ENCODE peak calls at places on chromosomes 11 and 22, in six cellular contexts. One of them, this sample, is unnamed.

GRCh38 chr11:62418136-62418535 is 697 bp upstream of the SCGB1A1 start:
- DNase-seq in A549: no peak
- DNase-seq in GM12891: no peak
- DNase-seq in Peyer's patch: no peak
- DNase-seq in sigmoid colon: no peak
- DNase-seq in IMR-90: no peak
- DNase-seq in this sample: no peak

GRCh38 chr11:68525930-68526329 is 65.4 kb downstream of the PPP6R3 start:
- DNase-seq in A549: no peak
- DNase-seq in GM12891: no peak
- DNase-seq in Peyer's patch: no peak
- DNase-seq in sigmoid colon: no peak
- DNase-seq in IMR-90: peak
- DNase-seq in this sample: no peak

GRCh38 chr22:48838846-48839730 is 988.6 kb downstream of the BRD1 start:
- DNase-seq in A549: no peak
- DNase-seq in GM12891: no peak
- DNase-seq in Peyer's patch: no peak
- DNase-seq in sigmoid colon: no peak
- DNase-seq in IMR-90: no peak
- DNase-seq in this sample: no peak

GRCh38 chr22:45036154-45036553 is 26.3 kb upstream of the PHF21B start:
- DNase-seq in A549: no peak
- DNase-seq in GM12891: no peak
- DNase-seq in Peyer's patch: no peak
- DNase-seq in sigmoid colon: no peak
- DNase-seq in IMR-90: peak
- DNase-seq in this sample: no peak

GRCh38 chr11:68503792-68504191 is 43.2 kb downstream of the PPP6R3 start:
- DNase-seq in A549: no peak
- DNase-seq in GM12891: no peak
- DNase-seq in Peyer's patch: no peak
- DNase-seq in sigmoid colon: no peak
- DNase-seq in IMR-90: no peak
- DNase-seq in this sample: no peak

GRCh38 chr11:46489668-46490560 is 98.3 kb upstream of the CHRM4 start:
- DNase-seq in A549: peak
- DNase-seq in GM12891: no peak
- DNase-seq in Peyer's patch: no peak
- DNase-seq in sigmoid colon: no peak
- DNase-seq in IMR-90: peak
- DNase-seq in this sample: no peak

GRCh38 chr11:134949716-134950115 is 537.7 kb upstream of the B3GAT1 start:
- DNase-seq in A549: no peak
- DNase-seq in GM12891: no peak
- DNase-seq in Peyer's patch: no peak
- DNase-seq in sigmoid colon: no peak
- DNase-seq in IMR-90: peak
- DNase-seq in this sample: no peak

GRCh38 chr22:30445438-30445936 is 19.9 kb downstream of the MTFP1 start:
- DNase-seq in A549: no peak
- DNase-seq in GM12891: no peak
- DNase-seq in Peyer's patch: no peak
- DNase-seq in sigmoid colon: no peak
- DNase-seq in IMR-90: peak
- DNase-seq in this sample: no peak

GRCh38 chr11:121104223-121104831 is 3.3 kb downstream of the TECTA start:
- DNase-seq in A549: no peak
- DNase-seq in GM12891: no peak
- DNase-seq in Peyer's patch: no peak
- DNase-seq in sigmoid colon: peak
- DNase-seq in IMR-90: no peak
- DNase-seq in this sample: no peak

GRCh38 chr11:1754376-1755150 is 4.2 kb upstream of the IFITM10 start:
- DNase-seq in A549: no peak
- DNase-seq in GM12891: no peak
- DNase-seq in Peyer's patch: no peak
- DNase-seq in sigmoid colon: no peak
- DNase-seq in IMR-90: no peak
- DNase-seq in this sample: no peak

GRCh38 chr11:114056409-114056808 is 3.1 kb upstream of the ZBTB16 start:
- DNase-seq in A549: no peak
- DNase-seq in GM12891: no peak
- DNase-seq in Peyer's patch: no peak
- DNase-seq in sigmoid colon: no peak
- DNase-seq in IMR-90: no peak
- DNase-seq in this sample: no peak

GRCh38 chr22:43852605-43853327 is 9.5 kb downstream of the SULT4A1 start:
- DNase-seq in A549: no peak
- DNase-seq in GM12891: no peak
- DNase-seq in Peyer's patch: no peak
- DNase-seq in sigmoid colon: peak
- DNase-seq in IMR-90: no peak
- DNase-seq in this sample: no peak

GRCh38 chr22:41446639-41447434 is at the start of gene TOB2:
- DNase-seq in A549: peak
- DNase-seq in GM12891: peak
- DNase-seq in Peyer's patch: peak
- DNase-seq in sigmoid colon: peak
- DNase-seq in IMR-90: peak
- DNase-seq in this sample: peak

GRCh38 chr11:131770801-131771200 is 400.4 kb downstream of the NTM start:
- DNase-seq in A549: no peak
- DNase-seq in GM12891: no peak
- DNase-seq in Peyer's patch: no peak
- DNase-seq in sigmoid colon: no peak
- DNase-seq in IMR-90: peak
- DNase-seq in this sample: no peak

GRCh38 chr11:109993786-109994185 is 99.4 kb upstream of the ZC3H12C start:
- DNase-seq in A549: no peak
- DNase-seq in GM12891: no peak
- DNase-seq in Peyer's patch: no peak
- DNase-seq in sigmoid colon: no peak
- DNase-seq in IMR-90: peak
- DNase-seq in this sample: no peak

GRCh38 chr22:48663297-48663696 is 1164.4 kb downstream of the BRD1 start:
- DNase-seq in A549: peak
- DNase-seq in GM12891: no peak
- DNase-seq in Peyer's patch: no peak
- DNase-seq in sigmoid colon: no peak
- DNase-seq in IMR-90: no peak
- DNase-seq in this sample: no peak

DNA sequence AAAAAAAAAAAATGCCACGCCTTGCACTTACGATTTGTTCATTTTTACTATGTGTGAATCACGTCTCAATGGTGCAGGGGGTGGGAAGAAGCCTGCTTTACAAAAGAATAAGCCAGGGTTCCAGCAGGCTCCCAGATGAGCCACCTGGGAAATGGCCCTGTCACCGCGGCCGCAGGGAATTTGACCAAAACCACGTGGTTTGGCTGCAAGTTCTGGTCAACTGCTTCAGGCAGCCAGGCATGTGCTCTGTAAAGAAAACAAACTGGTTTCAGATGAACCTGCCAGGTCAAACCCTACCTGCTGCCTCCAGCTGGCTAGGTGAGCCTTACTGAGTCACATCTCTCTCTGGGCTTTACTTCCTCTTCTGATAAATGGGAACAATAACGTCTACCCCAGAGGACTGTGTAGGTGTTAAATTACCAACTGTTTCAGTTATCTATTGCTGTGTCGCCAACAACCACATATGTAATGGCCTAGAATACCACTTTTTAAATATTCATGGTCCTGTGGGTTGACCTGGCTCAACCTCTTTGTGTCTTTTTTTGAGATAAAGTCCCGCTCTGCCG is 30.5 kb upstream of the GCAT start:
- DNase-seq in A549: no peak
- DNase-seq in GM12891: peak
- DNase-seq in Peyer's patch: peak
- DNase-seq in sigmoid colon: peak
- DNase-seq in IMR-90: peak
- DNase-seq in this sample: peak
- TF ChIP-seq POLR2A in A549: no peak
- TF ChIP-seq POLR2A in GM12891: no peak
- TF ChIP-seq POLR2A in Peyer's patch: no peak
- TF ChIP-seq POLR2A in sigmoid colon: no peak
- TF ChIP-seq POLR2A in IMR-90: no peak
- TF ChIP-seq POLR2A in this sample: no peak

DNA sequence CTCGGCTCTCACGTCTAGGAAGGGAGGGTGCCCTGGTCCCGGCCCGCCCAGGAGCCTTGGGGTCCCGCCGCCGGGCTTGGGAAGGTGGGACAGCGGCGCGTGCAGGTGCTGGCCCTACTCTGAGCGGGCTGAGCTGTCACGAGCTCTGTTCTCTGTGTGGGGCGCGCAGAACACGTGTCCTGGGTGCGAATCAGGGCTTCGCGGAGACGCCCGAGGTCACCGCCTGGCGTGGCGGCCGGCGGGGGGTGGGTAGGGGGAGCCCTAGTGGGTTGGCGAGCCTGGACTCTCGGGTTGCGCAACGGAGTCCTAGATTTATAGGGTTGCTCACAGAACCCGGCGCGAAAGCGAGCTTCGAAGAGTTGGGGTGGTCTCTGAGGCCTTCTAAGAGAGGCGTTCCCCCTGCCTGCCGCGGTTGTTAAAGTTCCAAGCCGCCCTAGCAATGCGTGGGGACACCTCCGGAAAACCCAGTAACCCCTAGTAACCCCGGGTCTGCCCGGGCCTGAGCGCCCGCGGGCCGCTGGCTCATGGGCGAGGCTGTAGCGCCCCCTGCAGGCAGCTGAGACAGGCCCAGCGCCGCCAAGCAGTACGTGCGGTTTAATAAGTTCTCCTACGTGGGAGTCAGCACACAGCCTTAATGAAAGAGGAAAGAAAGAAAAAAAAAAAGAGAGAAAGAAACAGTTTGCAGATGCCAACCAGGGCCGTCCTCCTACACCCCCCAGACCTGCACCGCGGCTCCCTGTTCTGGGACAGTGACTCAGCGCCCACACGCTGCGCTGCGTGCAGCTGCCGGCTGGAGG is 2.7 kb downstream of the ADM start:
- DNase-seq in A549: peak
- DNase-seq in GM12891: peak
- DNase-seq in Peyer's patch: peak
- DNase-seq in sigmoid colon: peak
- DNase-seq in IMR-90: peak
- DNase-seq in this sample: peak
- TF ChIP-seq POLR2A in A549: peak
- TF ChIP-seq POLR2A in GM12891: no peak
- TF ChIP-seq POLR2A in Peyer's patch: no peak
- TF ChIP-seq POLR2A in sigmoid colon: no peak
- TF ChIP-seq POLR2A in IMR-90: peak
- TF ChIP-seq POLR2A in this sample: no peak

GRCh38 chr22:23696326-23696851 is 5.6 kb downstream of the RGL4 start:
- DNase-seq in A549: no peak
- DNase-seq in GM12891: peak
- DNase-seq in Peyer's patch: peak
- DNase-seq in sigmoid colon: no peak
- DNase-seq in IMR-90: peak
- DNase-seq in this sample: peak
- TF ChIP-seq POLR2A in A549: no peak
- TF ChIP-seq POLR2A in GM12891: peak
- TF ChIP-seq POLR2A in Peyer's patch: no peak
- TF ChIP-seq POLR2A in sigmoid colon: no peak
- TF ChIP-seq POLR2A in IMR-90: no peak
- TF ChIP-seq POLR2A in this sample: peak

GRCh38 chr11:64605656-64606585 is 14.9 kb downstream of the SLC22A12 start:
- DNase-seq in A549: no peak
- DNase-seq in GM12891: no peak
- DNase-seq in Peyer's patch: no peak
- DNase-seq in sigmoid colon: no peak
- DNase-seq in IMR-90: no peak
- DNase-seq in this sample: no peak
- TF ChIP-seq POLR2A in A549: no peak
- TF ChIP-seq POLR2A in GM12891: no peak
- TF ChIP-seq POLR2A in Peyer's patch: no peak
- TF ChIP-seq POLR2A in sigmoid colon: no peak
- TF ChIP-seq POLR2A in IMR-90: no peak
- TF ChIP-seq POLR2A in this sample: no peak

GRCh38 chr22:18983120-18983651 is 47.1 kb upstream of the PRODH start:
- DNase-seq in A549: no peak
- DNase-seq in GM12891: no peak
- DNase-seq in Peyer's patch: no peak
- DNase-seq in sigmoid colon: peak
- DNase-seq in IMR-90: no peak
- DNase-seq in this sample: no peak

GRCh38 chr22:18978506-18978905 is 42.4 kb upstream of the PRODH start:
- DNase-seq in A549: no peak
- DNase-seq in GM12891: no peak
- DNase-seq in Peyer's patch: no peak
- DNase-seq in sigmoid colon: peak
- DNase-seq in IMR-90: no peak
- DNase-seq in this sample: no peak

GRCh38 chr22:18980829-18981228 is 44.7 kb upstream of the PRODH start:
- DNase-seq in A549: no peak
- DNase-seq in GM12891: no peak
- DNase-seq in Peyer's patch: no peak
- DNase-seq in sigmoid colon: no peak
- DNase-seq in IMR-90: no peak
- DNase-seq in this sample: no peak

GRCh38 chr22:18977824-18978425 is 41.8 kb upstream of the PRODH start:
- DNase-seq in A549: no peak
- DNase-seq in GM12891: no peak
- DNase-seq in Peyer's patch: no peak
- DNase-seq in sigmoid colon: no peak
- DNase-seq in IMR-90: no peak
- DNase-seq in this sample: no peak

GRCh38 chr22:18979957-18980356 is 43.9 kb upstream of the PRODH start:
- DNase-seq in A549: no peak
- DNase-seq in GM12891: no peak
- DNase-seq in Peyer's patch: no peak
- DNase-seq in sigmoid colon: no peak
- DNase-seq in IMR-90: no peak
- DNase-seq in this sample: no peak
- TF ChIP-seq POLR2A in A549: no peak
- TF ChIP-seq POLR2A in GM12891: no peak
- TF ChIP-seq POLR2A in Peyer's patch: no peak
- TF ChIP-seq POLR2A in sigmoid colon: no peak
- TF ChIP-seq POLR2A in IMR-90: no peak
- TF ChIP-seq POLR2A in this sample: no peak